ENCODE peak calls at places on chromosomes 13 and 19, in nine cellular contexts. J is AG09309, F is GM12878, U is endothelial cell, K is HT1080, M is AG10803, R is RWPE1, S is T-helper 2 cell, W is iris pigment epithelial cell. O is an unnamed sample.
A peak's percentile ranks its signal among the peaks of the same experiment; 100 is the strongest.

GRCh38 chr19:4538601-4538954 is 1.3 kb downstream of the LRG1 start:
- DNase-seq in K (no peak), W (no peak), M (no peak), S (no peak), F (no peak), U (no peak), R (no peak), J (no peak), O (no peak)

GRCh38 chr13:62626771-62627170 is 1211.1 kb upstream of the PCDH20 start:
- DNase-seq in F (no peak), S (no peak), U (no peak), J (no peak), K (no peak), R (no peak), W (no peak), M (no peak), O (no peak)

GRCh38 chr13:41751277-41751676 is 209.6 kb downstream of the VWA8 start:
- DNase-seq in W (peak; percentile 78), J (peak; percentile 31), F (no peak), R (no peak), M (peak; percentile 40), S (no peak), U (no peak), K (no peak), O (peak; percentile 78)

GRCh38 chr19:41325947-41326706 is 16.2 kb downstream of the CCDC97 start:
- DNase-seq in J (no peak), W (peak; percentile 90), F (no peak), K (peak; percentile 40), R (no peak), M (peak; percentile 85), S (no peak), U (no peak), O (peak; percentile 84)

GRCh38 chr13:36157475-36157874 is 26.3 kb upstream of the DCLK1 start:
- DNase-seq in R (no peak), K (no peak), J (no peak), M (no peak), U (no peak), W (no peak), S (no peak), F (no peak), O (no peak)

GRCh38 chr19:1907563-1908363 is 2.6 kb downstream of the ADAT3 start:
- DNase-seq in F (no peak), W (no peak), U (no peak), S (no peak), M (no peak), R (peak; percentile 50), K (no peak), J (no peak), O (no peak)

GRCh38 chr19:12330340-12330739 is 3.1 kb downstream of the ZNF563 start:
- DNase-seq in F (no peak), J (no peak), K (no peak), S (no peak), U (no peak), W (no peak), M (no peak), R (no peak), O (no peak)

GRCh38 chr19:46551175-46551574 is 50.0 kb upstream of the CALM3 start:
- DNase-seq in F (no peak), R (no peak), M (no peak), J (no peak), K (no peak), U (no peak), W (no peak), S (no peak), O (no peak)

GRCh38 chr13:39765801-39766463 is 110.5 kb downstream of the COG6 start:
- DNase-seq in W (no peak), J (no peak), F (no peak), S (no peak), R (peak; percentile 17), K (peak; percentile 24), M (peak; percentile 56), U (peak; percentile 20), O (peak; percentile 18)

GRCh38 chr13:39531646-39532045 is 71.3 kb downstream of the LHFPL6 start:
- DNase-seq in S (no peak), K (peak; percentile 3), W (peak; percentile 83), U (no peak), J (no peak), R (no peak), F (no peak), M (peak; percentile 54), O (peak; percentile 47)

GRCh38 chr19:31226536-31226935 is 122.7 kb downstream of the TSHZ3 start:
- DNase-seq in M (peak; percentile 82), R (no peak), W (no peak), S (no peak), J (no peak), U (no peak), K (no peak), F (no peak), O (peak; percentile 55)

GRCh38 chr13:47897411-47898050 is 103.5 kb downstream of the SUCLA2 start:
- DNase-seq in K (peak; percentile 80), W (peak; percentile 60), J (peak; percentile 25), U (no peak), M (peak; percentile 68), F (no peak), S (no peak), R (peak; percentile 26), O (peak; percentile 8)

GRCh38 chr13:95918860-95919259 is 134.3 kb downstream of the UGGT2 start:
- DNase-seq in S (no peak), R (no peak), F (no peak), M (no peak), J (no peak), K (no peak), U (no peak), W (no peak), O (no peak)

GRCh38 chr19:12521996-12522395 is 29.3 kb downstream of the ZNF564 start:
- DNase-seq in F (no peak), W (no peak), S (no peak), M (no peak), U (no peak), K (no peak), J (no peak), R (no peak), O (no peak)

GRCh38 chr19:45187421-45188100 is 9.0 kb downstream of the BLOC1S3 start:
- DNase-seq in F (no peak), M (no peak), W (no peak), S (no peak), U (no peak), K (no peak), J (no peak), R (peak; percentile 34), O (no peak)

GRCh38 chr19:40716031-40716654 is 543 bp downstream of the COQ8B start:
- DNase-seq in M (no peak), J (no peak), K (peak; percentile 96), R (peak; percentile 95), W (peak; percentile 91), F (peak; percentile 26), S (no peak), U (no peak), O (no peak)

GRCh38 chr13:97328222-97328790 is 105.7 kb upstream of the RAP2A start:
- DNase-seq in U (peak; percentile 48), J (peak; percentile 41), R (no peak), F (no peak), W (peak; percentile 59), K (peak; percentile 72), S (no peak), M (peak; percentile 90), O (peak; percentile 74)

GRCh38 chr13:23871616-23872220 is 17.5 kb downstream of the MIPEP start:
- DNase-seq in J (no peak), U (no peak), F (no peak), K (peak; percentile 25), M (peak; percentile 60), W (peak; percentile 31), S (no peak), R (peak; percentile 52), O (peak; percentile 63)

GRCh38 chr19:16337809-16338469 is 13.3 kb downstream of the KLF2 start:
- DNase-seq in K (no peak), M (peak; percentile 23), U (no peak), F (no peak), W (no peak), S (no peak), J (no peak), R (no peak), O (no peak)

GRCh38 chr19:15367439-15367838 is 12.1 kb downstream of the AKAP8 start:
- DNase-seq in R (no peak), F (no peak), K (no peak), M (no peak), S (no peak), J (no peak), U (no peak), W (no peak), O (no peak)

GRCh38 chr13:50126378-50127016 is 111.3 kb downstream of the KCNRG start:
- DNase-seq in K (no peak), M (peak; percentile 58), W (peak; percentile 71), S (no peak), J (no peak), R (no peak), U (no peak), F (no peak), O (peak; percentile 59)

GRCh38 chr19:4018775-4019504 is 11.4 kb downstream of the PIAS4 start:
- DNase-seq in J (no peak), R (no peak), U (no peak), W (no peak), S (no peak), F (no peak), K (no peak), M (no peak), O (no peak)

GRCh38 chr19:6226444-6227155 is 53.2 kb downstream of the MLLT1 start:
- DNase-seq in S (no peak), R (no peak), U (no peak), F (no peak), J (no peak), W (no peak), M (no peak), K (no peak), O (no peak)

GRCh38 chr13:67464154-67464553 is 234.0 kb upstream of the PCDH9 start:
- DNase-seq in W (no peak), S (no peak), U (no peak), R (no peak), J (no peak), M (no peak), K (no peak), F (no peak), O (no peak)

GRCh38 chr19:34173145-34173956 is 1.0 kb downstream of the LSM14A start:
- DNase-seq in W (peak; percentile 62), U (peak; percentile 38), M (peak; percentile 64), F (no peak), R (peak; percentile 62), S (no peak), K (peak; percentile 27), J (no peak), O (peak; percentile 52)

GRCh38 chr13:105925496-105925895 is 610.0 kb downstream of the EFNB2 start:
- DNase-seq in F (no peak), R (peak; percentile 77), S (no peak), U (no peak), J (peak; percentile 81), W (peak; percentile 94), M (peak; percentile 54), K (peak; percentile 11), O (peak; percentile 57)

GRCh38 chr19:21707065-21707464 is 60.3 kb downstream of the ZNF100 start:
- DNase-seq in F (no peak), R (no peak), J (no peak), W (no peak), K (no peak), M (no peak), S (no peak), U (no peak), O (no peak)

GRCh38 chr13:80284290-80284689 is 56.6 kb downstream of the SPRY2 start:
- DNase-seq in K (no peak), M (no peak), U (no peak), F (no peak), S (no peak), W (no peak), R (no peak), J (no peak), O (no peak)

GRCh38 chr19:58562126-58563033 is 4.0 kb upstream of the UBE2M start:
- DNase-seq in J (no peak), S (no peak), U (peak; percentile 35), M (peak; percentile 41), W (peak; percentile 59), K (no peak), R (no peak), F (no peak), O (peak; percentile 44)

GRCh38 chr13:25908390-25908789 is 143.4 kb downstream of the SHISA2 start:
- DNase-seq in U (no peak), M (no peak), S (no peak), R (no peak), F (no peak), W (no peak), K (no peak), J (no peak), O (no peak)

GRCh38 chr19:46746281-46746965 is at the start of gene STRN4:
- DNase-seq in R (peak; percentile 90), U (peak; percentile 56), J (no peak), W (no peak), M (peak; percentile 44), K (no peak), S (peak; percentile 43), F (no peak), O (peak; percentile 36)